ENCODE peak calls at places on chromosomes 1 and 21, in eight cellular contexts. B, Q, A, L, T, M, R and H are unnamed samples.

GRCh38 chr21:39472211-39472610 is 20.4 kb downstream of the SH3BGR start:
- DNase-seq in A (no peak), T (no peak), M (no peak), Q (no peak), L (no peak), R (no peak), B (no peak), H (no peak)

GRCh38 chr1:73800376-73800775 is 397.6 kb downstream of the LRRIQ3 start:
- DNase-seq in T (peak), B (peak), L (no peak), M (no peak), A (no peak), Q (no peak), R (no peak), H (no peak)

GRCh38 chr21:34691396-34692032 is 22.7 kb downstream of the CLIC6 start:
- DNase-seq in B (no peak), L (no peak), Q (no peak), R (no peak), A (no peak), T (no peak), M (no peak), H (no peak)

GRCh38 chr1:10674700-10675598 is 121.5 kb downstream of the CASZ1 start:
- DNase-seq in Q (no peak), B (no peak), A (no peak), M (no peak), R (no peak), T (no peak), L (no peak), H (no peak)

GRCh38 chr21:17921579-17922530 is 102.7 kb upstream of the C21orf91 start:
- DNase-seq in L (no peak), B (peak), M (no peak), A (no peak), R (no peak), Q (no peak), T (peak), H (no peak)

GRCh38 chr1:24558902-24559791 is 3.3 kb downstream of the NCMAP start:
- DNase-seq in M (peak), L (peak), T (peak), R (peak), B (peak), Q (no peak), A (no peak), H (no peak)

GRCh38 chr1:62068978-62069377 is 125.7 kb upstream of the L1TD1 start:
- DNase-seq in T (no peak), B (no peak), A (no peak), M (no peak), Q (no peak), L (no peak), R (no peak), H (no peak)

GRCh38 chr1:93751391-93752250 is 70.0 kb upstream of the BCAR3 start:
- DNase-seq in B (no peak), M (no peak), T (no peak), Q (no peak), L (no peak), R (no peak), A (no peak), H (no peak)

GRCh38 chr1:89262643-89263042 is 10.0 kb downstream of the GBP5 start:
- DNase-seq in T (peak), B (no peak), Q (no peak), R (no peak), A (no peak), L (no peak), M (no peak), H (no peak)

GRCh38 chr1:180236698-180237509 is 6.8 kb downstream of the LHX4 start:
- DNase-seq in T (no peak), Q (no peak), R (peak), B (no peak), M (no peak), L (no peak), A (no peak), H (no peak)

GRCh38 chr1:26110731-26111529 is 694 bp upstream of the PDIK1L start:
- DNase-seq in M (peak), B (peak), Q (peak), T (peak), L (no peak), R (peak), A (peak), H (peak)

GRCh38 chr1:41811978-41812852 is 106.5 kb downstream of the HIVEP3 start:
- DNase-seq in T (peak), B (peak), Q (peak), M (no peak), R (no peak), L (peak), A (peak), H (peak)

GRCh38 chr21:43965911-43966585 is 46.1 kb upstream of the TRAPPC10 start:
- DNase-seq in A (no peak), Q (no peak), R (no peak), L (no peak), T (no peak), B (no peak), M (no peak), H (no peak)

GRCh38 chr21:43772368-43772870 is 3.7 kb downstream of the CSTB start:
- DNase-seq in M (no peak), L (no peak), T (no peak), A (no peak), R (no peak), Q (no peak), B (no peak), H (no peak)

GRCh38 chr21:41294548-41295231 is 21.9 kb upstream of the FAM3B start:
- DNase-seq in T (no peak), Q (no peak), L (no peak), R (no peak), M (no peak), B (no peak), A (no peak), H (no peak)

GRCh38 chr1:218350022-218350525 is 4.9 kb downstream of the TGFB2 start:
- DNase-seq in Q (no peak), R (no peak), A (peak), B (no peak), M (no peak), L (no peak), T (no peak), H (no peak)

GRCh38 chr1:220787069-220787614 is 429 bp downstream of the MTARC1 start:
- DNase-seq in L (no peak), M (no peak), T (no peak), A (no peak), Q (no peak), B (no peak), R (no peak), H (no peak)

GRCh38 chr1:147539122-147539575 is 2.2 kb upstream of the BCL9 start:
- DNase-seq in R (no peak), B (peak), M (no peak), L (peak), Q (no peak), A (no peak), T (peak), H (peak)

GRCh38 chr1:12244078-12244477 is 14.2 kb downstream of the VPS13D start:
- DNase-seq in T (no peak), M (no peak), B (no peak), R (no peak), A (peak), L (no peak), Q (no peak), H (peak)

GRCh38 chr1:183022202-183023145 is 746 bp upstream of the LAMC1 start:
- DNase-seq in L (peak), R (peak), T (peak), A (peak), M (peak), Q (peak), B (peak), H (peak)

GRCh38 chr1:51433269-51433971 is 85.6 kb downstream of the EPS15 start:
- DNase-seq in R (no peak), M (no peak), A (no peak), L (no peak), T (peak), Q (no peak), B (no peak), H (no peak)

GRCh38 chr1:12067900-12068821 is 5.1 kb downstream of the TNFRSF8 start:
- DNase-seq in M (no peak), L (peak), B (no peak), A (no peak), T (peak), Q (peak), R (no peak), H (peak)

GRCh38 chr1:221045842-221046831 is 166.9 kb downstream of the HLX start:
- DNase-seq in Q (peak), M (no peak), B (no peak), T (peak), R (no peak), A (peak), L (no peak), H (no peak)

GRCh38 chr1:52602328-52603300 is at the start of gene GPX7:
- DNase-seq in Q (peak), L (no peak), A (peak), T (peak), B (no peak), R (peak), M (no peak), H (peak)

GRCh38 chr1:234611153-234611798 is 1.3 kb upstream of the IRF2BP2 start:
- DNase-seq in B (peak), Q (peak), M (no peak), T (peak), R (no peak), A (peak), L (no peak), H (no peak)

GRCh38 chr1:24351918-24352637 is 32.9 kb downstream of the GRHL3 start:
- DNase-seq in R (no peak), T (peak), L (no peak), B (no peak), Q (peak), A (no peak), M (no peak), H (peak)

GRCh38 chr1:21293537-21294265 is 3.4 kb upstream of the ECE1 start:
- DNase-seq in R (no peak), M (no peak), Q (peak), A (peak), L (no peak), T (no peak), B (no peak), H (peak)

GRCh38 chr1:46526689-46527291 is 24.7 kb downstream of the KNCN start:
- DNase-seq in A (no peak), M (no peak), T (no peak), R (no peak), Q (no peak), L (no peak), B (no peak), H (no peak)

GRCh38 chr21:39660191-39660590 is 47.5 kb downstream of the B3GALT5 start:
- DNase-seq in L (no peak), T (peak), R (no peak), A (no peak), Q (no peak), B (peak), M (no peak), H (no peak)

GRCh38 chr1:239616686-239617085 is 230.3 kb downstream of the CHRM3 start:
- DNase-seq in M (no peak), T (no peak), Q (no peak), B (no peak), A (no peak), R (no peak), L (no peak), H (no peak)

GRCh38 chr1:206923009-206923960 is 1.5 kb upstream of the FCMR start:
- DNase-seq in L (no peak), A (peak), B (no peak), T (no peak), R (no peak), M (no peak), Q (peak), H (peak)

GRCh38 chr1:65422241-65423203 is 2.1 kb downstream of the LEPR start:
- DNase-seq in T (peak), M (no peak), A (no peak), B (peak), L (no peak), Q (no peak), R (no peak), H (no peak)

GRCh38 chr1:7453038-7453437 is 318.1 kb upstream of the VAMP3 start:
- DNase-seq in R (no peak), B (no peak), Q (no peak), T (no peak), L (no peak), A (no peak), M (no peak), H (no peak)

GRCh38 chr1:175540928-175541645 is 202.3 kb downstream of the TNR start:
- DNase-seq in A (no peak), Q (no peak), L (no peak), M (no peak), T (no peak), B (no peak), R (no peak), H (no peak)

GRCh38 chr21:34791776-34792503 is 123.1 kb downstream of the CLIC6 start:
- DNase-seq in T (no peak), R (no peak), M (no peak), Q (no peak), L (no peak), B (no peak), A (no peak), H (no peak)

GRCh38 chr1:234661249-234661928 is 51.4 kb upstream of the IRF2BP2 start:
- DNase-seq in B (no peak), Q (no peak), M (no peak), L (no peak), T (no peak), R (no peak), A (no peak), H (no peak)

GRCh38 chr1:1926346-1926811 is 7.3 kb upstream of the TMEM52 start:
- DNase-seq in A (no peak), M (no peak), B (no peak), T (no peak), Q (no peak), R (no peak), L (no peak), H (no peak)

GRCh38 chr1:109687641-109688499 is at the start of gene GSTM1:
- DNase-seq in T (no peak), L (no peak), Q (peak), R (no peak), A (peak), M (no peak), B (peak), H (peak)
- TF ChIP-seq CTCF in T (no peak), L (peak), Q (no peak), R (no peak), A (peak), M (peak), B (peak), H (no peak)

GRCh38 chr1:19232526-19232851 is 18.8 kb downstream of the EMC1 start:
- DNase-seq in T (peak), Q (no peak), B (peak), A (no peak), L (no peak), M (no peak), R (peak), H (no peak)
- TF ChIP-seq CTCF in T (peak), Q (no peak), B (peak), A (no peak), L (no peak), M (no peak), R (no peak), H (no peak)

DNA sequence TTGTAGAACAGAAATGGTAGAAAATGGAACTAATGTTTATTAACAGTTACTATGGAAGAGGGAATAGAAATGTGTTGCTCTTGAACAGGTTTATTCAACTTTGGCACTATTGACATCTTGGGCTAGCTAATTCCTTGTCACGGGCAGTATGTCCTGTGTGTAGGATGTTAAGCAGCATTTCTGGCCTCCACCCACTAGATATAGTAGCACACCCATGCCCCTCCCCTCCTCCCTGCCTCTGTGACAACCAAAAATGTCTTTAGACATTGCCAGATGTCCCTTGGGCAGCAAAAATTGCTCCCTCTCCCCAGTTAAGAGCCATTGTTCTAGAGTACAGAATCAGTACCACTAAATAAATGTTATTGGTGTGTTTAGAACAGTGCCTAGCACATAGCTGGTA is 91.4 kb upstream of the TPTE start:
- DNase-seq in B (no peak), Q (peak), A (no peak), M (no peak), R (no peak), T (no peak), L (no peak), H (no peak)
- TF ChIP-seq CTCF in B (no peak), Q (no peak), A (no peak), M (no peak), R (no peak), T (no peak), L (no peak), H (no peak)

DNA sequence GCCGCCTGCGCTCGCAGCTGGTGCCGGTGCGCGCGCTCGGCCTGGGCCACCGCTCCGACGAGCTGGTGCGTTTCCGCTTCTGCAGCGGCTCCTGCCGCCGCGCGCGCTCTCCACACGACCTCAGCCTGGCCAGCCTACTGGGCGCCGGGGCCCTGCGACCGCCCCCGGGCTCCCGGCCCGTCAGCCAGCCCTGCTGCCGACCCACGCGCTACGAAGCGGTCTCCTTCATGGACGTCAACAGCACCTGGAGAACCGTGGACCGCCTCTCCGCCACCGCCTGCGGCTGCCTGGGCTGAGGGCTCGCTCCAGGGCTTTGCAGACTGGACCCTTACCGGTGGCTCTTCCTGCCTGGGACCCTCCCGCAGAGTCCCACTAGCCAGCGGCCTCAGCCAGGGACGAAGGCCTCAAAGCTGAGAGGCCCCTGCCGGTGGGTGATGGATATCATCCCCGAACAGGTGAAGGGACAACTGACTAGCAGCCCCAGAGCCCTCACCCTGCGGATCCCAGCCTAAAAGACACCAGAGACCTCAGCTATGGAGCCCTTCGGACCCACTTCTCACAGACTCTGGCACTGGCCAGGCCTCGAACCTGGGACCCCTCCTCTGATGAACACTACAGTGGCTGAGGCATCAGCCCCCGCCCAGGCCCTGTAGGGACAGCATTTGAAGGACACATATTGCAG is 3.0 kb downstream of the ARTN start:
- DNase-seq in M (no peak), B (no peak), A (peak), Q (peak), R (no peak), T (no peak), L (no peak), H (peak)
- TF ChIP-seq CTCF in M (no peak), B (peak), A (peak), Q (no peak), R (no peak), T (no peak), L (no peak), H (no peak)

DNA sequence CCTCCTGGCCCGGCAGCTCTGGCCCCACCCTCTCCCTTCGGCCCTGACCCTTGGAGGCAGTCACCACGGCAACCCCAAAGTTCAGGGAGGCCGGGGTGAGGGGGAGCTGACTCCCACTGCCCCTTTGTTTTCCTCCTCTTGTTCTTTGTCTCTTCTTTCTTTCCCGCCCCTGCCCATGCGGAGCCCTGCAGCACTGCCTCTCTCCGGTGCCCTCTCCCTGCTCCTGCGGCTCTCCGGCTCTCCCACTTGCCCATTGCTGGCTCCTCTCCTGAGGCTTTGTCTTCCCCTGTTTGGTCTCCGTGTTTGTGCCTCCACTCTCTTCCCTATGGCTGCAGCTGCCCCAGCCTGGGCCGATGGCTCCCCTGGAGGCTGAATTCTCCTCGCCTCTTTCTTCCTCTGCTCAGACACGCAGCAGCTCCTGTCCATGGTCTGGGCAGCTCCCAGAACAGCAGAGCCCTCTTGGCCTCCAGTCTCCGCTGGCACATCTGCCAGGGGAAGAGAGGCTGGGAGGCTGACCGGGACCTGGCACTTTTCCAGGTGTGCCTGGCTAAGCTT is 5.8 kb downstream of the CELSR2 start:
- DNase-seq in M (no peak), Q (no peak), R (no peak), T (no peak), L (no peak), A (no peak), B (no peak), H (no peak)
- TF ChIP-seq CTCF in M (no peak), Q (no peak), R (no peak), T (no peak), L (peak), A (no peak), B (peak), H (no peak)

DNA sequence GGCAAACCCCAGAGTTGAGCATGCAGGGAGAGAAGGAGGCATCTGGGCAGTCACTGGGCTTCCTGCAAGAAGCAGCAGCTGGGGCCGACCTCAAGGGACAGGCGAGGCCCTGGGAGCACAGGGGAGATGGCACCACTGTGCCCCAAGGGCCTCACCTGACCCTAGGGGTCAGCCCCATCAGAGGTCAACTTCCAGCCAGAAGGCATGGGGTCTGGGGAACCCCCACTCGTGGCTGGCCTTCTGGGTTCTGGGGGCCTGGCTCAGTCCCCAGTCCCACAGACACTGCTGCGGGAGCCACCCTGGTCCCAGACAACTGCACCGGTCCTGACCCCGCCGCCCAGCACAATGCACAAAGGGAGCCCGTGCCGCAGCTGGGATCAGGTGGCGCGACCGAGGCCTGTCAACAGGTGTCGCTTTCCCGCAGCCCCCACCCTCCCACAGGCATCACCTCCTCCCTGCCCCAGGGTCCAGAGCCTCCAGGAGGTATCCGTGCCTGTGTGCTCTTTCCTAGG is 6.2 kb downstream of the WNT9A start:
- DNase-seq in T (no peak), Q (no peak), A (no peak), L (no peak), M (peak), R (peak), B (no peak), H (no peak)
- TF ChIP-seq CTCF in T (no peak), Q (no peak), A (no peak), L (no peak), M (no peak), R (no peak), B (no peak), H (no peak)

GRCh38 chr1:198794498-198794897 is 155.7 kb downstream of the PTPRC start:
- DNase-seq in B (no peak), Q (no peak), M (no peak), R (no peak), A (no peak), T (peak), L (no peak), H (no peak)

GRCh38 chr1:198797656-198798055 is 158.8 kb downstream of the PTPRC start:
- DNase-seq in B (no peak), L (no peak), Q (no peak), A (no peak), M (no peak), R (no peak), T (no peak), H (no peak)

DNA sequence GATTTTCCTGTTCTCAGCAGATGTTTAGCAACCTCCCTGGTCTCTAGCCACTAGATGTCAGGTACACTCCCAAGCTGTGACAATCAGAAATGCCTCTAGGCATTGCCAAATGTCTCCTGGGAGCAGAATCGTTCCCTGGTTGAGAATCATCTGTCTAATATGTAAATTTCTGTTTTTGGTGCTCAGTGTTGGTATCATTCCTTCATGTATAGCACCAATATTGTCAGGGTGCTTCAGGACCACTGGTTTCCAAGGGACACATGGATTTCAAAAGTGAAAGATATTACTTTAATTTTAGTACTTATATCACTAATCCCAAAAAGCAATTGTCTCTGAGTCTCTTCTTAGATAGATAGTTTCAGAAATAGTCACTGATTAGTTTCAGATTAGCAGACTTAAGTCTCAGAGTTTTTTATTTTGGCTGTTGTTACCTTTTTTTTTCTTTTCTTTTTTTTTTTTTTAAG is 160.1 kb downstream of the PTPRC start:
- DNase-seq in T (no peak), Q (peak), B (no peak), M (no peak), R (no peak), L (no peak), A (no peak), H (no peak)
- TF ChIP-seq CTCF in T (no peak), Q (no peak), B (no peak), M (no peak), R (no peak), L (peak), A (no peak), H (no peak)